ENCODE peak calls at places on chromosomes 5 and 9, in four cellular contexts. One of them, this sample, is unnamed.

GRCh38 chr9:87894998-87895625 is 12.4 kb downstream of the SPATA31E1 start:
- DNase-seq in K562: no peak
- DNase-seq in HepG2: no peak
- DNase-seq in A549: no peak
- DNase-seq in this sample: no peak

GRCh38 chr5:151384106-151384505 is 36.7 kb upstream of the SLC36A2 start:
- DNase-seq in A549: no peak
- DNase-seq in K562: no peak
- DNase-seq in HepG2: no peak
- DNase-seq in this sample: no peak

GRCh38 chr5:30604648-30605262 is 588.7 kb upstream of the CDH6 start:
- DNase-seq in A549: no peak
- DNase-seq in K562: no peak
- DNase-seq in HepG2: no peak
- DNase-seq in this sample: no peak

GRCh38 chr9:134057751-134058701 is 9.8 kb downstream of the BRD3 start:
- DNase-seq in K562: no peak
- DNase-seq in A549: no peak
- DNase-seq in HepG2: peak
- DNase-seq in this sample: no peak

GRCh38 chr9:34628656-34629491 is at the start of gene ARID3C:
- DNase-seq in K562: peak
- DNase-seq in A549: no peak
- DNase-seq in HepG2: no peak
- DNase-seq in this sample: peak

GRCh38 chr5:132024789-132025402 is 13.4 kb upstream of the ACSL6 start:
- DNase-seq in HepG2: no peak
- DNase-seq in K562: no peak
- DNase-seq in A549: no peak
- DNase-seq in this sample: no peak

GRCh38 chr9:20722221-20722620 is 38.2 kb downstream of the FOCAD start:
- DNase-seq in A549: no peak
- DNase-seq in K562: no peak
- DNase-seq in HepG2: no peak
- DNase-seq in this sample: no peak

GRCh38 chr9:33177633-33178032 is 10.5 kb upstream of the B4GALT1 start:
- DNase-seq in K562: no peak
- DNase-seq in HepG2: no peak
- DNase-seq in A549: no peak
- DNase-seq in this sample: no peak

GRCh38 chr5:155087036-155087435 is 73.5 kb downstream of the KIF4B start:
- DNase-seq in K562: no peak
- DNase-seq in A549: no peak
- DNase-seq in HepG2: no peak
- DNase-seq in this sample: no peak

GRCh38 chr9:89686134-89686533 is 81.3 kb downstream of the GADD45G start:
- DNase-seq in HepG2: no peak
- DNase-seq in K562: no peak
- DNase-seq in A549: no peak
- DNase-seq in this sample: no peak

GRCh38 chr9:121686930-121687541 is 35.6 kb downstream of the DAB2IP start:
- DNase-seq in K562: peak
- DNase-seq in HepG2: peak
- DNase-seq in A549: peak
- DNase-seq in this sample: peak

GRCh38 chr9:3863114-3863528 is 337.3 kb upstream of the RFX3 start:
- DNase-seq in HepG2: no peak
- DNase-seq in A549: peak
- DNase-seq in K562: no peak
- DNase-seq in this sample: no peak

GRCh38 chr9:2039294-2040180 is 24.4 kb downstream of the SMARCA2 start:
- DNase-seq in K562: no peak
- DNase-seq in HepG2: no peak
- DNase-seq in A549: no peak
- DNase-seq in this sample: no peak

GRCh38 chr9:94805585-94805984 is 79.1 kb downstream of the AOPEP start:
- DNase-seq in A549: peak
- DNase-seq in HepG2: no peak
- DNase-seq in K562: no peak
- DNase-seq in this sample: no peak

GRCh38 chr5:52990531-52990925 is 1.4 kb downstream of the ITGA2 start:
- DNase-seq in K562: no peak
- DNase-seq in HepG2: no peak
- DNase-seq in A549: no peak
- DNase-seq in this sample: no peak

GRCh38 chr5:68077349-68077894 is 138.1 kb upstream of the PIK3R1 start:
- DNase-seq in HepG2: no peak
- DNase-seq in K562: no peak
- DNase-seq in A549: no peak
- DNase-seq in this sample: no peak

GRCh38 chr9:113993838-113994540 is 84.1 kb downstream of the AMBP start:
- DNase-seq in A549: no peak
- DNase-seq in K562: no peak
- DNase-seq in HepG2: no peak
- DNase-seq in this sample: no peak

GRCh38 chr5:121937762-121938161 is 24.0 kb upstream of the SRFBP1 start:
- DNase-seq in K562: no peak
- DNase-seq in HepG2: no peak
- DNase-seq in A549: no peak
- DNase-seq in this sample: no peak

GRCh38 chr5:39469173-39469572 is 44.4 kb upstream of the DAB2 start:
- DNase-seq in A549: no peak
- DNase-seq in HepG2: no peak
- DNase-seq in K562: no peak
- DNase-seq in this sample: no peak

GRCh38 chr5:74464512-74465209 is 175.9 kb downstream of the ENC1 start:
- DNase-seq in K562: no peak
- DNase-seq in A549: no peak
- DNase-seq in HepG2: no peak
- DNase-seq in this sample: no peak

GRCh38 chr5:28468121-28468520 is 1429.7 kb upstream of the CDH9 start:
- DNase-seq in HepG2: no peak
- DNase-seq in A549: peak
- DNase-seq in K562: no peak
- DNase-seq in this sample: no peak

GRCh38 chr5:37005946-37006540 is 129.5 kb downstream of the NIPBL start:
- DNase-seq in K562: peak
- DNase-seq in HepG2: peak
- DNase-seq in A549: peak
- DNase-seq in this sample: no peak

GRCh38 chr5:169831331-169831730 is 149.0 kb downstream of the INSYN2B start:
- DNase-seq in K562: no peak
- DNase-seq in HepG2: no peak
- DNase-seq in A549: no peak
- DNase-seq in this sample: no peak

GRCh38 chr5:72121753-72122445 is 14.6 kb downstream of the MAP1B start:
- DNase-seq in HepG2: no peak
- DNase-seq in K562: no peak
- DNase-seq in A549: no peak
- DNase-seq in this sample: peak

GRCh38 chr9:8179381-8180053 is 379.9 kb upstream of the DMAC1 start:
- DNase-seq in HepG2: no peak
- DNase-seq in A549: no peak
- DNase-seq in K562: no peak
- DNase-seq in this sample: no peak

DNA sequence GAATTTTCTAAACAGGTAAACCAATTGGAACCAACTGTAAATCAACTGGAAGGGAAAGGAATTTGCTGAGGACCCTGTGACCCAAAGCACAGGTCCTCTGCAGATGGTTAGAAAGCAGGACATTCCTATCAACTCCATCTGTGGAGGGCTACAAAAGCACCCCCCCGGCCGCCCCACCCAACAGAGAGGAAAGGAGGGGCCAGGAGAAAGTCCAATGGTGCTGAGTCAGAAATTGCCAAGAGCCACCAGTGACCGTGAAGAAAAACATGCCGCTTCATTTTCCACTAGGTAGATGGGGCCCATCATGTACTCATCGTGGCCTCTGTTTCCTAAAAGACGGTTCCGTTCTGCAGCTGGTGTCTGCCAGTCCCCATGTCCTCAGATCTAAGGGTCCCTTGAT is 66.3 kb downstream of the RAPGEF1 start:
- DNase-seq in HepG2: no peak
- DNase-seq in A549: no peak
- DNase-seq in K562: no peak
- DNase-seq in this sample: no peak
- TF ChIP-seq USF2 in HepG2: no peak
- TF ChIP-seq USF2 in A549: no peak
- TF ChIP-seq USF2 in K562: no peak
- TF ChIP-seq USF2 in this sample: no peak

GRCh38 chr5:92969191-92969780 is 611.7 kb downstream of the NR2F1-AS1 start:
- DNase-seq in K562: no peak
- DNase-seq in HepG2: peak
- DNase-seq in A549: peak
- DNase-seq in this sample: no peak

DNA sequence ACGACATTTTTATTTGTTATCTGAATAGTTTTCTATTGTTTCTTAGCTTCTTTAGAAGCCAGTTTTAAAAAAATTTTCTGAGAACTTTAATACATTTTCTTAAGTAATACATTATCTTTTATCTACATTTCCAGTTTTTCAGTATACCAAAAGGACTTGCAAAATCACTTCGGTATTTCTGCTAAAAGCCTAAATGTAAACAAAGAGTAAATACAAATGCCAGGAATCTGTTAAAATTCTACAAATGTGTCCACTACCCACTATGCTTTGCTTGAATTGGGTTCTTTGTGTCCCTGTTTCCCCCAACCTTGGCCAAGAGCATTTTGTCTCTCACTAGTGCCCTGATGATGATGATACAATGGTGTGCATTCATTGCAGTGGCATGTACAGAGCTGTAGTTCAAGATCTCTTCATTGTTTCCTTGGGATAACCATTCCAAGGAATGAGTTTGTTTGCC is 611.2 kb downstream of the NR2F1-AS1 start:
- DNase-seq in A549: peak
- DNase-seq in HepG2: peak
- DNase-seq in K562: no peak
- DNase-seq in this sample: no peak
- TF ChIP-seq NR3C1 in A549: no peak
- TF ChIP-seq NR3C1 in HepG2: no peak
- TF ChIP-seq NR3C1 in K562: no peak
- TF ChIP-seq NR3C1 in this sample: no peak

DNA sequence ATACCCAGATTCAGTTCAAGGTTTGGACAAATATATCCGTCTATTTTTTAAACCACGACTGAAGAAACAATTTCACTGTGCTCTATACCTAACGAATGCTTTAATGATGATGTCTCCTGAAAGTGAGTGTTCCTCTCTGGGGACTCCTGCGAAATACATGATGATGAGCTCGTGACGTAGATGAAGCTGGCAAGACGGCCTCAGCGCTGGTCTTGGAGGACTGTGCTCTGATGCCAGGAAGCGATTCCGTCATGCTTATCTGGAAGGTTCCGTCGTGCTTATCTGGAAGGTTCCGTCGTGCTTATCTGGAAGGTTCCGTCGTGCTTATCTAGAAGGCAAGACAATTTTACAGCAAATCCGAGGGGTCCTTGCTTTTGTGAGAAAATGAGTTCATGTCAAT is 250.8 kb upstream of the IRX2 start:
- DNase-seq in HepG2: no peak
- DNase-seq in K562: no peak
- DNase-seq in A549: no peak
- DNase-seq in this sample: no peak
- TF ChIP-seq USF2 in HepG2: no peak
- TF ChIP-seq USF2 in K562: no peak
- TF ChIP-seq USF2 in A549: no peak
- TF ChIP-seq USF2 in this sample: no peak

GRCh38 chr5:78162253-78162862 is 132.1 kb downstream of the AP3B1 start:
- DNase-seq in K562: peak
- DNase-seq in A549: peak
- DNase-seq in HepG2: peak
- DNase-seq in this sample: no peak
- TF ChIP-seq NR3C1 in K562: no peak
- TF ChIP-seq NR3C1 in A549: no peak
- TF ChIP-seq NR3C1 in HepG2: no peak
- TF ChIP-seq NR3C1 in this sample: no peak

GRCh38 chr9:129836342-129837007 is 1.2 kb downstream of the USP20 start:
- DNase-seq in A549: no peak
- DNase-seq in HepG2: no peak
- DNase-seq in K562: no peak
- DNase-seq in this sample: peak

GRCh38 chr9:129835128-129835859 is at the start of the genes C9orf78 and USP20:
- DNase-seq in HepG2: peak
- DNase-seq in A549: peak
- DNase-seq in K562: peak
- DNase-seq in this sample: peak

GRCh38 chr9:129834489-129835127 is 467 bp downstream of the C9orf78 start:
- DNase-seq in A549: no peak
- DNase-seq in K562: no peak
- DNase-seq in HepG2: peak
- DNase-seq in this sample: no peak

GRCh38 chr9:129832957-129833356 is 2.1 kb downstream of the C9orf78 start:
- DNase-seq in HepG2: no peak
- DNase-seq in K562: no peak
- DNase-seq in A549: no peak
- DNase-seq in this sample: no peak

GRCh38 chr9:129835860-129836223 is 584 bp downstream of the USP20 start:
- DNase-seq in HepG2: no peak
- DNase-seq in A549: no peak
- DNase-seq in K562: no peak
- DNase-seq in this sample: no peak
- TF ChIP-seq USF2 in HepG2: no peak
- TF ChIP-seq USF2 in A549: no peak
- TF ChIP-seq USF2 in K562: no peak
- TF ChIP-seq USF2 in this sample: no peak